ENCODE peak calls at places on chromosomes 3 and 15, in four cellular contexts. L is A549, W is GM12878, E is HepG2. J is an unnamed sample.

GRCh38 chr3:10284496-10284895 is 8.3 kb downstream of the GHRL start:
- DNase-seq in L (no peak), W (peak; percentile 39), E (no peak), J (no peak)

GRCh38 chr3:188689101-188689574 is 482.6 kb upstream of the TPRG1 start:
- DNase-seq in L (no peak), W (no peak), E (no peak), J (no peak)

GRCh38 chr15:79136434-79137046 is 46.0 kb upstream of the RASGRF1 start:
- DNase-seq in L (no peak), W (no peak), E (no peak), J (no peak)

GRCh38 chr3:95715137-95715536 is 1099.3 kb upstream of the EPHA6 start:
- DNase-seq in L (no peak), W (no peak), E (no peak), J (no peak)

GRCh38 chr3:15726881-15727280 is 70.9 kb downstream of the ANKRD28 start:
- DNase-seq in L (no peak), W (no peak), E (no peak), J (no peak)

GRCh38 chr3:169660709-169661566 is 2.6 kb downstream of the MECOM start:
- DNase-seq in L (no peak), W (no peak), E (no peak), J (no peak)

GRCh38 chr3:22296641-22297040 is 545.6 kb upstream of the ZNF385D start:
- DNase-seq in L (no peak), W (no peak), E (no peak), J (no peak)

GRCh38 chr15:50003786-50004334 is 115.2 kb downstream of the ATP8B4 start:
- DNase-seq in L (peak; percentile 92), W (peak; percentile 37), E (peak; percentile 78), J (peak; percentile 91)

GRCh38 chr3:77917225-77917624 is 877.3 kb downstream of the ROBO2 start:
- DNase-seq in L (no peak), W (no peak), E (no peak), J (no peak)

GRCh38 chr15:95644476-95644875 is 686.0 kb upstream of the NR2F2 start:
- DNase-seq in L (no peak), W (no peak), E (no peak), J (peak; percentile 35)

GRCh38 chr15:63313866-63314265 is 36.5 kb downstream of the APH1B start:
- DNase-seq in L (no peak), W (no peak), E (no peak), J (no peak)

GRCh38 chr3:32280262-32280910 is 41.9 kb downstream of the CMTM8 start:
- DNase-seq in L (no peak), W (no peak), E (no peak), J (no peak)

GRCh38 chr3:155262295-155262694 is 31.2 kb downstream of the STRIT1 start:
- DNase-seq in L (no peak), W (no peak), E (no peak), J (no peak)

GRCh38 chr3:187261541-187261969 is 30.0 kb downstream of the MASP1 start:
- DNase-seq in L (no peak), W (no peak), E (no peak), J (no peak)

GRCh38 chr3:52507359-52507758 is 12.2 kb downstream of the STAB1 start:
- DNase-seq in L (peak; percentile 46), W (no peak), E (peak; percentile 63), J (no peak)

GRCh38 chr3:117874028-117874765 is 1160.4 kb downstream of the IGSF11 start:
- DNase-seq in L (no peak), W (no peak), E (no peak), J (no peak)

GRCh38 chr3:21718161-21718765 is 32.7 kb downstream of the ZNF385D start:
- DNase-seq in L (no peak), W (no peak), E (no peak), J (no peak)

GRCh38 chr15:62254137-62254934 is 89.3 kb upstream of the C2CD4B start:
- DNase-seq in L (peak; percentile 56), W (no peak), E (peak; percentile 59), J (peak; percentile 71)

GRCh38 chr3:181888234-181888633 is 176.5 kb downstream of the SOX2 start:
- DNase-seq in L (no peak), W (no peak), E (no peak), J (no peak)

GRCh38 chr3:78974181-78974770 is 793.5 kb downstream of the ROBO1 start:
- DNase-seq in L (no peak), W (no peak), E (no peak), J (no peak)

GRCh38 chr3:124037332-124037731 is 45.4 kb upstream of the ROPN1 start:
- DNase-seq in L (no peak), W (no peak), E (no peak), J (no peak)

GRCh38 chr3:69144631-69145244 is 22.3 kb upstream of the LMOD3 start:
- DNase-seq in L (no peak), W (no peak), E (no peak), J (no peak)

GRCh38 chr15:68578960-68579935 is at the start of gene CORO2B:
- DNase-seq in L (peak; percentile 50), W (no peak), E (no peak), J (peak; percentile 21)

GRCh38 chr15:77607111-77607893 is 25.4 kb downstream of the LINGO1 start:
- DNase-seq in L (no peak), W (no peak), E (no peak), J (peak; percentile 58)

GRCh38 chr15:86355798-86356197 is 276.1 kb downstream of the AGBL1 start:
- DNase-seq in L (no peak), W (no peak), E (no peak), J (no peak)
- TF ChIP-seq ESRRA in L (no peak), W (no peak), E (no peak), J (no peak)

GRCh38 chr15:90994417-90995311 is at the start of gene PRC1:
- DNase-seq in L (peak; percentile 99), W (peak; percentile 77), E (peak; percentile 95), J (peak; percentile 99)
- TF ChIP-seq POLR2A in L (peak; percentile 74), W (peak; percentile 95), E (peak; percentile 87), J (peak; percentile 94)

GRCh38 chr15:86183765-86184491 is 104.3 kb downstream of the AGBL1 start:
- DNase-seq in L (no peak), W (no peak), E (no peak), J (no peak)

GRCh38 chr15:86178845-86179244 is 99.2 kb downstream of the AGBL1 start:
- DNase-seq in L (no peak), W (no peak), E (no peak), J (no peak)
- TF ChIP-seq ESRRA in L (no peak), W (no peak), E (no peak), J (no peak)

DNA sequence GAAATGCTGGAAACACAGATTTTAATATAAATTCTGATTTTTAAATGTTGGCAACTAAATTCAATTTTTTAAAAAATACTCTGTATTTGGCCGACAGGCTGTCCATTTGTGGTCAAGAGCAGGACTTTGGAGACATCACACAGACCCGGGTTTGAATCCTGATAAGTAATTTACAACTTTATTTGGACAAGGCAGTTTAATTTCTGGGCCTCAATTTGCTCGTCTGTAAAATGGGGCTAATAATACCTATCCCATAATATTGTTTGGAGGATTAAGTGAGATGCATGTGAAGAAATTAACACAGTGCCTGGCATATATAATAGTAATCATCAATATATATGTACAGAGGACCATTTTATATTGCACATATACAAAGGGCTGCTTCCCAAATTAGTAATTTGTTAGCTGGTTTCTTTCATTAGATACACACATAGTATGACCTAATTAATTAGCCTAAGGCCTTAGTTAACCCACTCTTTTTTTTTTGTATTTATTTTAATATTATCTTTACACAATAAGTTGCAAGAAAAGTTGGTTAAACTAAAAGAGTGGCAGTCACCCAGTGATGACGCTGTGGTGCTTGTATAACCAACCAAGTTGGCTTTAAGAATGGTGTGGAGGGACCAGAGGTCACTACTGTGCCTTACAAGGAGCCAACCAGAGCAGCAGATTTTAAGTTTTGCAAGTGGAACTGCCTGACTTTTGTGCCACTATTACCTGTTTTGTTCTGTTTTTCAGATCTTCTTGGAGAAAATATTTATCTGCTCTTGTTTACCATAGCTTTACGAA is 709 bp downstream of the PIGB start:
- DNase-seq in L (no peak), W (peak; percentile 32), E (no peak), J (peak; percentile 59)
- TF ChIP-seq POLR2A in L (no peak), W (no peak), E (no peak), J (no peak)

GRCh38 chr3:134239538-134239937 is 11.1 kb downstream of the RYK start:
- DNase-seq in L (no peak), W (no peak), E (no peak), J (no peak)
- TF ChIP-seq ESRRA in L (no peak), W (no peak), E (no peak), J (no peak)

GRCh38 chr3:115147329-115148141 is 447 bp upstream of the ZBTB20 start:
- DNase-seq in L (peak; percentile 86), W (peak; percentile 99), E (peak; percentile 98), J (peak; percentile 91)
- TF ChIP-seq POLR2A in L (peak; percentile 73), W (peak; percentile 89), E (peak; percentile 62), J (peak; percentile 80)

DNA sequence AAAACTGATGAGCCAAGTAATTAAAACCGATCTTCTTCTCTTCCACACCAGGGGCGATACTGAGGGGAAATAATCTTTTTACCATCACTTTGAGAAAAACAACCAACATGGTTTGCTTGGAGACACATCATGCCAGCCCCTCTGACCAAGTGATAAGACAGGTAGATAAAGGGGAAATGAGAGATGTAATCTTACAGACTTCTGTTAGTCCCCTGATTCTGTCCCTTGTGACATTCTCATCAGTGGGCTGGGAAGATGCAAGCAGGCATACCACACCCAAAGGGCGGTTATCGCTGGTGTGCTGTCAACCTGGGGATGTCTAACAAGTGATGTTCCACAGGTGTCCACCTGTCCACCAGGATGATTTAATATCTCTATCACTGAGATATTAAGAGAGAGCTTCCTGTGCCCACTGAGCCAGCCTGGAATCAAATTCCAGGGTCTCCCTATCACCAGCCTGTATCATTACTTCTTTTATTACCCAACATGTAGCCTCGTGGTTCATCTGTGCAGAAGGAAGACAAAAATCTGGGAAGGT is 315.0 kb downstream of the FOXP1 start:
- DNase-seq in L (no peak), W (no peak), E (no peak), J (no peak)
- TF ChIP-seq ESRRA in L (no peak), W (no peak), E (no peak), J (no peak)

GRCh38 chr3:126083138-126083445 is 832 bp downstream of the SLC41A3 start:
- DNase-seq in L (peak; percentile 7), W (no peak), E (no peak), J (peak; percentile 29)

GRCh38 chr3:126084667-126085180 is 800 bp upstream of the SLC41A3 start:
- DNase-seq in L (no peak), W (no peak), E (no peak), J (peak; percentile 44)

GRCh38 chr3:126085276-126085675 is 1.4 kb upstream of the SLC41A3 start:
- DNase-seq in L (no peak), W (no peak), E (no peak), J (no peak)

GRCh38 chr3:126083511-126083912 is 412 bp downstream of the SLC41A3 start:
- DNase-seq in L (peak; percentile 35), W (no peak), E (peak; percentile 14), J (no peak)

DNA sequence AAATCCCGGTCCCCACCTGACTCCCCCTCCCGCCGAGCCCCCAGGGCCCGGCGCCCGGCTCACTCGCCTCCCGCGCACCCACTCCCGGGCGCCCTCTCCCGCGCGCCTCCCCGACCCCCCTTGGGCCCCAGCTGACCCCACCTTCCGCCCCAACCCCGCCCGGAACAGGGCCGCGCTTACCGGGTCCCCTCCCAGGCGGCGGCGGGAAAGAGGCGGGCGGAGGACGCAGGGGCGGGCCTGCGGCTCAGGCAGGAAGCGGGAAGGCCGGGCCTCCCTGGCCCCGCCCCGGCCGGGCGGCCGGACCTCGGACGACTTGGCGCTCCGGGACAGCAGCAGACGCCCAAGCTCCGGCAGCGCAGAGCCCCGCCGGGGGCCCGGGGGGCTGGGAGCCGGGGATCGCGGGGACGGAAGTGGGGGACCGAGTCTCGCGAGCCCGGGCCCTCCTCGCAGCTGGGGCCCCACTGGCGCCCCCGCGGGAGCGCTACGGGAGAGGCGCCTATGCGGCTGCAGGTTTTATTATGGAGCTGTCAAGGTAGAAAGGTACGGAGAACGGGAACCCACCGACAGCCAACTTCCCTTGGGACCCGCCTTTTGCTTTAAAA is at the start of gene SLC41A3:
- DNase-seq in L (peak; percentile 55), W (peak; percentile 45), E (peak; percentile 80), J (peak; percentile 87)
- TF ChIP-seq POLR2A in L (peak; percentile 1), W (peak; percentile 67), E (no peak), J (peak; percentile 61)

J was measured in K562.